ENCODE peak calls at places on chromosomes 2 and 18, in seven cellular contexts. S, D, A, T, I, H and F are unnamed samples.

GRCh38 chr2:23478087-23478932 is 93.3 kb downstream of the KLHL29 start:
- DNase-seq in A (no peak), D (peak), I (no peak), S (no peak), T (no peak), H (no peak), F (no peak)

GRCh38 chr2:169509230-169509917 is at the start of gene KLHL41:
- DNase-seq in S (no peak), A (no peak), T (no peak), H (peak), I (no peak), D (peak), F (no peak)

GRCh38 chr18:49628993-49629795 is 67.3 kb downstream of the LIPG start:
- DNase-seq in H (no peak), A (no peak), D (no peak), I (no peak), S (no peak), T (no peak), F (no peak)

GRCh38 chr2:133600231-133600630 is 32.0 kb upstream of the NCKAP5 start:
- DNase-seq in S (no peak), T (no peak), I (no peak), H (no peak), A (no peak), D (no peak), F (no peak)

GRCh38 chr2:239397856-239398470 is 2.9 kb downstream of the HDAC4 start:
- DNase-seq in S (no peak), I (no peak), A (no peak), H (no peak), T (no peak), D (no peak), F (no peak)

GRCh38 chr18:45978084-45978483 is 11.0 kb upstream of the EPG5 start:
- DNase-seq in I (no peak), S (no peak), H (no peak), D (peak), T (no peak), A (peak), F (no peak)

GRCh38 chr2:236748801-236749200 is 179.2 kb downstream of the ACKR3 start:
- DNase-seq in T (no peak), D (no peak), S (no peak), I (peak), A (no peak), H (no peak), F (no peak)

GRCh38 chr2:67313536-67313935 is 83.6 kb upstream of the ETAA1 start:
- DNase-seq in S (no peak), D (no peak), T (no peak), H (no peak), I (no peak), A (no peak), F (no peak)

GRCh38 chr18:2589345-2590060 is 18.1 kb downstream of the NDC80 start:
- DNase-seq in S (no peak), H (peak), I (no peak), A (no peak), T (no peak), D (no peak), F (no peak)

GRCh38 chr2:180790891-180791290 is 189.5 kb upstream of the UBE2E3 start:
- DNase-seq in I (no peak), A (no peak), H (peak), T (no peak), D (no peak), S (no peak), F (no peak)

GRCh38 chr2:172080641-172081230 is 4.6 kb upstream of the DLX1 start:
- DNase-seq in S (no peak), H (no peak), A (no peak), I (no peak), D (peak), T (no peak), F (no peak)

GRCh38 chr2:191321861-191322662 is 76.9 kb downstream of the MYO1B start:
- DNase-seq in H (peak), T (no peak), D (peak), S (no peak), A (peak), I (peak), F (no peak)

GRCh38 chr18:61047794-61048193 is 285.4 kb upstream of the CDH20 start:
- DNase-seq in H (no peak), T (no peak), I (no peak), S (no peak), A (no peak), D (no peak), F (no peak)

GRCh38 chr2:107013884-107014283 is 127.9 kb upstream of the ST6GAL2 start:
- DNase-seq in H (no peak), T (no peak), I (no peak), D (no peak), A (no peak), S (no peak), F (no peak)

GRCh38 chr2:43088148-43089073 is 138.0 kb downstream of the ZFP36L2 start:
- DNase-seq in A (no peak), T (no peak), S (no peak), I (peak), H (no peak), D (no peak), F (no peak)

GRCh38 chr18:72128649-72129048 is 415.5 kb downstream of the CBLN2 start:
- DNase-seq in H (no peak), S (no peak), I (no peak), A (no peak), D (no peak), T (no peak), F (no peak)

GRCh38 chr2:69735696-69736095 is 6.2 kb upstream of the ANXA4 start:
- DNase-seq in H (no peak), D (no peak), I (no peak), S (no peak), A (no peak), T (no peak), F (no peak)

GRCh38 chr2:159547031-159547430 is 69.3 kb downstream of the BAZ2B start:
- DNase-seq in T (no peak), D (no peak), A (no peak), S (no peak), I (no peak), H (no peak), F (no peak)

GRCh38 chr2:79434362-79434761 is 78.5 kb upstream of the CTNNA2 start:
- DNase-seq in T (no peak), I (no peak), D (no peak), H (no peak), A (no peak), S (no peak), F (no peak)

GRCh38 chr2:168698959-168699358 is 103.5 kb upstream of the NOSTRIN start:
- DNase-seq in T (no peak), D (no peak), H (no peak), I (no peak), A (no peak), S (no peak), F (no peak)

GRCh38 chr2:30030361-30030760 is 109.0 kb upstream of the ALK start:
- DNase-seq in T (no peak), D (no peak), A (no peak), S (no peak), I (no peak), H (no peak), F (no peak)

GRCh38 chr18:4639628-4640310 is 184.7 kb upstream of the DLGAP1 start:
- DNase-seq in T (no peak), S (no peak), A (peak), I (no peak), D (no peak), H (no peak), F (no peak)

GRCh38 chr18:9737814-9738160 is 29.7 kb downstream of the RAB31 start:
- DNase-seq in S (no peak), H (no peak), D (no peak), I (peak), A (no peak), T (no peak), F (no peak)

GRCh38 chr2:170321526-170321925 is 143.6 kb downstream of the MYO3B start:
- DNase-seq in I (no peak), H (peak), D (no peak), T (no peak), A (no peak), S (no peak), F (no peak)

GRCh38 chr18:77054288-77054605 is 78.3 kb downstream of the MBP start:
- DNase-seq in D (no peak), H (no peak), T (no peak), S (no peak), I (no peak), A (peak), F (no peak)

GRCh38 chr2:22078701-22079100 is 954.9 kb downstream of the TDRD15 start:
- DNase-seq in T (no peak), D (no peak), I (no peak), A (no peak), H (no peak), S (no peak), F (no peak)

GRCh38 chr2:198056836-198057235 is 252.4 kb downstream of the PLCL1 start:
- DNase-seq in D (no peak), I (no peak), S (no peak), H (no peak), A (no peak), T (no peak), F (no peak)

GRCh38 chr2:189261431-189261841 is 81.9 kb upstream of the COL5A2 start:
- DNase-seq in T (no peak), I (peak), D (no peak), A (no peak), H (peak), S (no peak), F (no peak)

GRCh38 chr2:178844269-178844668 is 37.0 kb upstream of the TTN start:
- DNase-seq in D (no peak), H (no peak), S (no peak), T (no peak), A (no peak), I (no peak), F (no peak)

GRCh38 chr18:68837665-68838390 is 39.9 kb downstream of the CCDC102B start:
- DNase-seq in S (no peak), A (no peak), T (no peak), H (peak), D (no peak), I (peak), F (no peak)

GRCh38 chr2:54402350-54402749 is 53.8 kb upstream of the SPTBN1 start:
- DNase-seq in A (no peak), H (peak), T (no peak), D (no peak), I (peak), S (no peak), F (no peak)

GRCh38 chr2:20091305-20091991 is 40.0 kb upstream of the LAPTM4A start:
- DNase-seq in D (no peak), S (no peak), T (no peak), I (peak), H (peak), A (no peak), F (no peak)

GRCh38 chr18:48766025-48766424 is 184.7 kb downstream of the SMAD7 start:
- DNase-seq in T (no peak), S (no peak), I (no peak), D (no peak), H (peak), A (no peak), F (no peak)

GRCh38 chr2:64697286-64698023 is 43.7 kb upstream of the SERTAD2 start:
- DNase-seq in A (no peak), T (no peak), I (peak), D (no peak), H (peak), S (no peak), F (no peak)

GRCh38 chr2:208948073-208948472 is 475.8 kb upstream of the MAP2 start:
- DNase-seq in S (no peak), I (no peak), T (no peak), H (no peak), D (no peak), A (no peak), F (no peak)